ENCODE peak calls at places on chromosomes 6 and 20, in seven cellular contexts. H is left ventricle myocardium inferior, E is gastrocnemius medialis, U is astrocyte of the spinal cord, X is AG10803, Z is astrocyte, S is epithelial cell of esophagus. L is an unnamed sample.
A peak's percentile ranks its signal among the peaks of the same experiment; 100 is the strongest.

GRCh38 chr6:30612687-30613248 is 4.3 kb downstream of the PPP1R10 start:
- DNase-seq in H (no peak), E (no peak), U (peak; percentile 82), X (peak; percentile 61), Z (peak; percentile 83), S (no peak), L (peak; percentile 42)

GRCh38 chr20:51500311-51500710 is 42.2 kb downstream of the NFATC2 start:
- DNase-seq in H (no peak), E (no peak), U (no peak), X (no peak), Z (peak; percentile 31), S (peak; percentile 76), L (no peak)

GRCh38 chr20:61803416-61803902 is 262.2 kb downstream of the TAF4 start:
- DNase-seq in H (peak; percentile 0), E (no peak), U (peak; percentile 7), X (no peak), Z (peak; percentile 2), S (no peak), L (no peak)

GRCh38 chr20:50305636-50306477 is 115.2 kb downstream of the CEBPB start:
- DNase-seq in H (no peak), E (peak; percentile 84), U (no peak), X (peak; percentile 68), Z (no peak), S (peak; percentile 36), L (peak; percentile 83)

GRCh38 chr6:79605968-79606764 is 25.0 kb upstream of the SH3BGRL2 start:
- DNase-seq in H (no peak), E (no peak), U (no peak), X (no peak), Z (no peak), S (peak; percentile 10), L (no peak)

GRCh38 chr6:89454300-89454699 is 21.3 kb downstream of the ANKRD6 start:
- DNase-seq in H (no peak), E (no peak), U (no peak), X (peak; percentile 2), Z (no peak), S (no peak), L (no peak)

GRCh38 chr6:157312733-157313132 is 10.6 kb downstream of the TMEM242 start:
- DNase-seq in H (no peak), E (no peak), U (no peak), X (no peak), Z (peak; percentile 12), S (no peak), L (no peak)

GRCh38 chr20:57652865-57653545 is 32.8 kb upstream of the ZBP1 start:
- DNase-seq in H (no peak), E (no peak), U (no peak), X (no peak), Z (no peak), S (no peak), L (no peak)

GRCh38 chr6:44016131-44016870 is 111.0 kb downstream of the MRPL14 start:
- DNase-seq in H (no peak), E (no peak), U (no peak), X (peak; percentile 58), Z (peak; percentile 87), S (peak; percentile 28), L (peak; percentile 63)

GRCh38 chr6:19552588-19552987 is 284.6 kb upstream of the ID4 start:
- DNase-seq in H (no peak), E (no peak), U (no peak), X (no peak), Z (no peak), S (no peak), L (no peak)

GRCh38 chr6:93932175-93932574 is 512.8 kb upstream of the EPHA7 start:
- DNase-seq in H (no peak), E (no peak), U (no peak), X (no peak), Z (no peak), S (no peak), L (no peak)

GRCh38 chr6:94071835-94072234 is 652.5 kb upstream of the EPHA7 start:
- DNase-seq in H (no peak), E (no peak), U (peak; percentile 29), X (no peak), Z (no peak), S (no peak), L (no peak)

GRCh38 chr6:34816635-34817301 is 24.9 kb downstream of the BLTP3A start:
- DNase-seq in H (no peak), E (no peak), U (no peak), X (no peak), Z (no peak), S (no peak), L (no peak)

GRCh38 chr20:51650685-51651134 is 108.2 kb upstream of the NFATC2 start:
- DNase-seq in H (no peak), E (no peak), U (peak; percentile 58), X (peak; percentile 68), Z (peak; percentile 57), S (peak; percentile 75), L (peak; percentile 51)

GRCh38 chr6:101393291-101394251 is at the start of gene GRIK2:
- DNase-seq in H (no peak), E (no peak), U (peak; percentile 20), X (peak; percentile 61), Z (peak; percentile 7), S (peak; percentile 55), L (peak; percentile 37)

GRCh38 chr6:16238057-16238657 is at the start of gene GMPR:
- DNase-seq in H (peak; percentile 86), E (peak; percentile 91), U (peak; percentile 59), X (peak; percentile 52), Z (no peak), S (peak; percentile 31), L (peak; percentile 84)

GRCh38 chr20:23710771-23711170 is 21.9 kb upstream of the CST4 start:
- DNase-seq in H (no peak), E (no peak), U (no peak), X (no peak), Z (no peak), S (no peak), L (no peak)

DNA sequence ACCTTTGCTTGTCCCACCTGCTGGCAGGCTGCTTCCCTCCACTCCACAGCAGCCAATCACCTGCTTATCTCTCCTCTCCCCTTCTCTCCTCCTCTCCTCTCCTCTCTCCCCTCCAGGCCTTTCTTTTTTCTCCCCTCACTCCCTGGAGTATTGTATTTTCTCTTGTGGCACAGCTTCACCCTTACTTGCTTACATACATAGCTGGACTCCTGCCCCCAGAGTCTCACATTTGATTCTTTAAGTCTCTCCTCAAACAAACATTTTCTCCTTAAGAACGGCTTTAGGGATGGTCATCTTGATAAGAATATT is 3.6 kb upstream of the LY86 start:
- DNase-seq in H (no peak), E (no peak), U (no peak), X (no peak), Z (no peak), S (no peak), L (no peak)
- TF ChIP-seq CTCF in H (no peak), E (no peak), U (no peak), X (no peak), Z (no peak), S (no peak), L (no peak)

GRCh38 chr6:148493374-148493773 is 150.7 kb downstream of the SASH1 start:
- DNase-seq in H (no peak), E (no peak), U (no peak), X (peak; percentile 32), Z (no peak), S (no peak), L (no peak)
- H3K4me3 ChIP-seq in H (no peak overlapping the region), E (no peak overlapping the region), U (no peak overlapping the region), X (no peak overlapping the region), Z (no peak overlapping the region), S (no peak overlapping the region), L (no peak overlapping the region)

DNA sequence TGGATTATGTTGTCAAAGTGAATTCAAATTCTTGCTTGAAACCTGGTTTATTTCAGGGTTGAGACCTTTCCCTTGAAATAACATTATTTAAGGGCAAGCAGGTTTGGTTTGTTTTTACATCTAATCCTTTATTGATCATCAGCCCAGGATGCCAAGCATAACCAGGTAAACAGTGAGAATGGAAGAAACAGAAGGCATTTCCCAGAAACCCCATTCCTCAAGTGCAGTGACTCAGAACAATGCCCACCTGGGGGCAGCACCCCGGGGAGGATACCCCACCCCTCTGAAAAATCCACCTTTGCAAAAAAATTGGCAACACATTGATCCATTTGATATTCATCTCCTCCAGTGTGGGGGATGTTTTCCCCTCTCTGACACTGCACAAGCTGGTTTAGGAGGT is 32.5 kb downstream of the POFUT1 start:
- DNase-seq in H (no peak), E (no peak), U (no peak), X (no peak), Z (no peak), S (no peak), L (no peak)
- TF ChIP-seq CTCF in H (no peak), E (no peak), U (no peak), X (no peak), Z (no peak), S (no peak), L (no peak)

GRCh38 chr6:142942805-142943227 is 2.2 kb downstream of the HIVEP2 start:
- DNase-seq in H (no peak), E (no peak), U (peak; percentile 62), X (peak; percentile 58), Z (peak; percentile 47), S (peak; percentile 60), L (peak; percentile 57)
- H3K4me3 ChIP-seq in H (no peak overlapping the region), E (no peak overlapping the region), U (no peak overlapping the region), X (peak overlapping the region; percentile 71), Z (no peak overlapping the region), S (peak overlapping the region; percentile 94), L (no peak overlapping the region)

GRCh38 chr6:163956571-163957407 is 542.3 kb downstream of the QKI start:
- DNase-seq in H (peak; percentile 81), E (peak; percentile 91), U (peak; percentile 72), X (peak; percentile 77), Z (peak; percentile 62), S (peak; percentile 72), L (peak; percentile 76)
- TF ChIP-seq CTCF in H (peak; percentile 94), E (peak; percentile 95), U (peak; percentile 86), X (peak; percentile 96), Z (peak; percentile 84), S (peak; percentile 97), L (peak; percentile 97)

DNA sequence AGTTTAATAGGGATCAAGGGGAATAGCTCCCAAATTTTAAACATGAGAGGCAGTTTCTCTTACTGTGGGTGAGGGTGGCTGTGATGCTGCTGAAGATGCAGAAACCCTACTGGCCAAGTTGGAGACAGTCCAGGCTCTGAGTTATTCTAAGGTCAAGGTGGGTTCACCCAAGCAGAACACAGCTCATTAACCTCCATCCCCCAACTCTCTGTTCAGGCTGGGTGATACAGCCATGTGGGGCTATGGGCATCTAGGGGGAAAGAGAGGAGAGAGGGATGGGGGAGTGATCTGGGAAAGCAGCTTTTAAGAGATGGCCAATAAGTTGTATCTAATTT is 18.9 kb upstream of the TRAM2 start:
- DNase-seq in H (no peak), E (no peak), U (peak; percentile 54), X (no peak), Z (no peak), S (no peak), L (peak; percentile 70)
- H3K4me3 ChIP-seq in H (peak overlapping the region; percentile 24), E (no peak overlapping the region), U (no peak overlapping the region), X (peak overlapping the region; percentile 43), Z (peak overlapping the region; percentile 24), S (no peak overlapping the region), L (peak overlapping the region; percentile 9)

GRCh38 chr6:152571863-152572394 is 65.2 kb downstream of the SYNE1 start:
- DNase-seq in H (no peak), E (no peak), U (no peak), X (peak; percentile 28), Z (no peak), S (no peak), L (no peak)
- TF ChIP-seq CTCF in H (no peak), E (no peak), U (no peak), X (no peak), Z (no peak), S (no peak), L (no peak)